ENCODE peak calls at places on chromosomes 13 and 19, in nine cellular contexts. V is tibial artery, O is HFF-Myc, Z is GM12878, L is spleen, S is GM23338, G is ovary, C is cardiac fibroblast, M is mammary epithelial cell. U is an unnamed sample.

GRCh38 chr13:51957377-51958216 is 53.7 kb downstream of the ATP7B start:
- DNase-seq in V (no peak), O (no peak), Z (peak), L (no peak), S (no peak), G (no peak), C (no peak), M (no peak), U (no peak)

GRCh38 chr19:8269724-8270123 is 38.4 kb downstream of the CD320 start:
- DNase-seq in V (no peak), O (no peak), Z (no peak), L (no peak), S (no peak), G (no peak), C (no peak), M (no peak), U (no peak)

GRCh38 chr13:46345400-46345799 is 41.7 kb downstream of the RUBCNL start:
- DNase-seq in V (no peak), O (no peak), Z (no peak), L (no peak), S (no peak), G (no peak), C (no peak), M (no peak), U (no peak)

GRCh38 chr13:48278806-48279205 is 24.7 kb upstream of the RB1 start:
- DNase-seq in V (no peak), O (no peak), Z (no peak), L (no peak), S (no peak), G (no peak), C (no peak), M (no peak), U (no peak)

GRCh38 chr19:58351996-58352755 is 1.1 kb downstream of the A1BG start:
- DNase-seq in V (no peak), O (no peak), Z (no peak), L (no peak), S (no peak), G (no peak), C (no peak), M (no peak), U (no peak)

GRCh38 chr19:1172353-1173159 is 1.5 kb downstream of the SBNO2 start:
- DNase-seq in V (peak), O (no peak), Z (no peak), L (peak), S (no peak), G (peak), C (peak), M (peak), U (no peak)

GRCh38 chr19:2548966-2549365 is 73.0 kb downstream of the GADD45B start:
- DNase-seq in V (no peak), O (no peak), Z (no peak), L (peak), S (no peak), G (no peak), C (no peak), M (no peak), U (no peak)

GRCh38 chr19:10189631-10190425 is 4.9 kb downstream of the DNMT1 start:
- DNase-seq in V (no peak), O (no peak), Z (no peak), L (no peak), S (no peak), G (no peak), C (peak), M (no peak), U (no peak)

GRCh38 chr13:23378009-23378632 is 55.4 kb downstream of the SACS start:
- DNase-seq in V (peak), O (peak), Z (peak), L (no peak), S (peak), G (no peak), C (peak), M (peak), U (peak)

GRCh38 chr19:13430790-13431582 is 75.3 kb downstream of the CACNA1A start:
- DNase-seq in V (peak), O (peak), Z (no peak), L (peak), S (peak), G (no peak), C (peak), M (peak), U (peak)

GRCh38 chr13:23436680-23437079 is 3.2 kb upstream of the SACS start:
- DNase-seq in V (no peak), O (no peak), Z (no peak), L (no peak), S (no peak), G (no peak), C (no peak), M (no peak), U (no peak)

GRCh38 chr13:114032121-114032799 is 58.4 kb upstream of the C13orf46 start:
- DNase-seq in V (no peak), O (peak), Z (no peak), L (no peak), S (no peak), G (peak), C (peak), M (no peak), U (no peak)

GRCh38 chr13:86368924-86369323 is 569.7 kb upstream of the SLITRK6 start:
- DNase-seq in V (no peak), O (no peak), Z (no peak), L (no peak), S (no peak), G (no peak), C (no peak), M (no peak), U (no peak)

GRCh38 chr19:1590641-1591397 is 1.8 kb downstream of the MBD3 start:
- DNase-seq in V (no peak), O (no peak), Z (no peak), L (no peak), S (peak), G (no peak), C (peak), M (no peak), U (no peak)

GRCh38 chr19:16085115-16085514 is 8.8 kb downstream of the TPM4 start:
- DNase-seq in V (no peak), O (no peak), Z (no peak), L (no peak), S (no peak), G (no peak), C (no peak), M (peak), U (no peak)

GRCh38 chr19:16141043-16141442 is 2.4 kb upstream of the HSH2D start:
- DNase-seq in V (no peak), O (no peak), Z (peak), L (peak), S (no peak), G (no peak), C (no peak), M (no peak), U (no peak)

GRCh38 chr13:44292545-44292944 is 81.1 kb upstream of the SERP2 start:
- DNase-seq in V (no peak), O (no peak), Z (no peak), L (no peak), S (no peak), G (no peak), C (no peak), M (no peak), U (no peak)

GRCh38 chr13:41500501-41500900 is 43.2 kb downstream of the RGCC start:
- DNase-seq in V (no peak), O (no peak), Z (no peak), L (no peak), S (no peak), G (no peak), C (peak), M (peak), U (no peak)

GRCh38 chr13:105773887-105774538 is 761.4 kb downstream of the EFNB2 start:
- DNase-seq in V (no peak), O (no peak), Z (no peak), L (no peak), S (no peak), G (no peak), C (peak), M (no peak), U (no peak)

GRCh38 chr13:114132419-114133121 is at the start of gene RASA3:
- DNase-seq in V (peak), O (no peak), Z (no peak), L (peak), S (peak), G (peak), C (peak), M (peak), U (no peak)

GRCh38 chr13:93765056-93765455 is 538.4 kb downstream of the GPC6 start:
- DNase-seq in V (no peak), O (no peak), Z (no peak), L (no peak), S (no peak), G (no peak), C (no peak), M (no peak), U (no peak)

GRCh38 chr13:49421391-49421790 is 22.5 kb downstream of the CAB39L start:
- DNase-seq in V (no peak), O (no peak), Z (peak), L (no peak), S (peak), G (no peak), C (no peak), M (peak), U (no peak)

GRCh38 chr13:45393941-45394570 is 24.1 kb downstream of the SLC25A30 start:
- DNase-seq in V (no peak), O (no peak), Z (no peak), L (no peak), S (peak), G (no peak), C (peak), M (peak), U (no peak)

GRCh38 chr13:79043208-79043607 is 362.8 kb downstream of the RBM26 start:
- DNase-seq in V (no peak), O (no peak), Z (no peak), L (no peak), S (no peak), G (no peak), C (no peak), M (no peak), U (no peak)

GRCh38 chr13:62643007-62643483 is 1227.4 kb upstream of the PCDH20 start:
- DNase-seq in V (no peak), O (no peak), Z (peak), L (no peak), S (no peak), G (no peak), C (peak), M (peak), U (no peak)

GRCh38 chr13:32446778-32447465 is 19.0 kb upstream of the N4BP2L1 start:
- DNase-seq in V (no peak), O (no peak), Z (no peak), L (no peak), S (no peak), G (no peak), C (no peak), M (no peak), U (no peak)

GRCh38 chr19:35609881-35610353 is 2.6 kb upstream of the HAUS5 start:
- DNase-seq in V (no peak), O (no peak), Z (peak), L (peak), S (no peak), G (no peak), C (no peak), M (no peak), U (no peak)

GRCh38 chr19:55694656-55695491 is 19.8 kb downstream of the EPN1 start:
- DNase-seq in V (no peak), O (no peak), Z (no peak), L (peak), S (no peak), G (peak), C (no peak), M (no peak), U (no peak)

GRCh38 chr19:54461201-54462071 is 2.1 kb downstream of the LENG9 start:
- DNase-seq in V (no peak), O (no peak), Z (no peak), L (peak), S (no peak), G (peak), C (peak), M (no peak), U (peak)

GRCh38 chr19:6729573-6730152 is 7.7 kb downstream of the GPR108 start:
- DNase-seq in V (no peak), O (no peak), Z (no peak), L (no peak), S (no peak), G (no peak), C (no peak), M (no peak), U (no peak)

GRCh38 chr13:49584771-49585182 is 581 bp downstream of the RCBTB1 start:
- DNase-seq in V (no peak), O (no peak), Z (no peak), L (no peak), S (peak), G (no peak), C (peak), M (no peak), U (no peak)

GRCh38 chr19:54420383-54421168 is 5.3 kb downstream of the TTYH1 start:
- DNase-seq in V (no peak), O (no peak), Z (no peak), L (no peak), S (peak), G (peak), C (no peak), M (no peak), U (no peak)

GRCh38 chr19:54928299-54928698 is 19.0 kb downstream of the NLRP7 start:
- DNase-seq in V (no peak), O (no peak), Z (no peak), L (no peak), S (peak), G (no peak), C (peak), M (no peak), U (no peak)

GRCh38 chr19:31674503-31675186 is 325.4 kb upstream of the TSHZ3 start:
- DNase-seq in V (no peak), O (no peak), Z (no peak), L (no peak), S (no peak), G (no peak), C (peak), M (peak), U (no peak)

GRCh38 chr13:53783466-53783865 is 754.9 kb downstream of the OLFM4 start:
- DNase-seq in V (no peak), O (no peak), Z (no peak), L (peak), S (no peak), G (no peak), C (no peak), M (no peak), U (no peak)

GRCh38 chr13:43864921-43865320 is 14.6 kb downstream of the CCDC122 start:
- DNase-seq in V (no peak), O (no peak), Z (no peak), L (no peak), S (no peak), G (no peak), C (no peak), M (peak), U (no peak)

GRCh38 chr19:50944795-50945194 is 8.0 kb downstream of the KLK5 start:
- DNase-seq in V (no peak), O (no peak), Z (no peak), L (no peak), S (no peak), G (no peak), C (no peak), M (no peak), U (no peak)
- H3K4me3 ChIP-seq in V (no peak), O (no peak), Z (no peak), L (no peak), S (no peak), G (no peak), C (no peak), M (no peak), U (no peak)

GRCh38 chr19:30180691-30181090 is 191.5 kb upstream of the ZNF536 start:
- DNase-seq in V (no peak), O (no peak), Z (no peak), L (no peak), S (no peak), G (no peak), C (no peak), M (no peak), U (no peak)

GRCh38 chr19:30178721-30179402 is 193.3 kb upstream of the ZNF536 start:
- DNase-seq in V (no peak), O (no peak), Z (no peak), L (no peak), S (peak), G (no peak), C (no peak), M (no peak), U (no peak)

DNA sequence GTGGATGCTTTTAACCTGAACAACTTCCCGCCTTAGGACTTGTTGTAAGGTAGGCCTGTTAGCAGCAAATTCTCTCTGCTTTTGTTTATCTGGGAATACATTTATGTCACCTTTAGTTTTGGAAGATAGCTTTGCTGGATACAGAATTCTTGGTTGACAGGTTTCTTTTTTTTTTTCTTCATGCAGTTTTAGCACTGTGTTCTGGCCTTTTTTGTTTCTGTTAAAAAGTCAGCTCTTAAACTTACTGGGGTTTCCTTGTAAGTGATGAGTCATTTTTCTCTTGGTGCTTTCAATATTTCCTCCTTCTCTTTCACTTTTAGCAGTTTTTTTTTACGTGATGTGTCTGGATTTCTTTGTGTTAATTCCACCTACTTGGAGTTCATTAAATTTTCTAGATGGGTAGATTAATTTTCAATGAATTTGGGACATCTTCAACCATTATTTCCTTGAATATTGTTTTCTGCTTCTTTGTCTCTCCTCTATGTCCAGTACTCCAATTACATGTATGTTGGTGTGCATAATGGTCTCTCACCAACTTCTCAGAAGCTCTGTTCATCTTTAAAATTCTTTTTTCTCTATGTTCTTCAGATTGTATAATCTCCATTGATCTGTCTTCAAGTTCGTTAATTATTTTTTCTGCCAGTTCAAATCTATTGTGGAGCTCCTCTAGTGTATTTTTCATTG is 188.2 kb upstream of the ZNF536 start:
- DNase-seq in V (no peak), O (no peak), Z (no peak), L (no peak), S (no peak), G (no peak), C (no peak), M (no peak), U (no peak)
- TF ChIP-seq CTCF in V (no peak), O (no peak), Z (no peak), L (no peak), S (no peak), G (no peak), C (no peak), M (no peak), U (no peak)

GRCh38 chr19:3604987-3605343 is 1.7 kb downstream of the TBXA2R start:
- DNase-seq in V (no peak), O (no peak), Z (peak), L (peak), S (no peak), G (no peak), C (no peak), M (no peak), U (no peak)
- H3K4me3 ChIP-seq in V (peak), O (no peak), Z (no peak), L (peak), S (no peak), G (no peak), C (no peak), M (no peak), U (no peak)

GRCh38 chr19:45477713-45478453 is 10.1 kb downstream of the FOSB start:
- DNase-seq in V (no peak), O (no peak), Z (no peak), L (no peak), S (no peak), G (no peak), C (no peak), M (no peak), U (no peak)
- TF ChIP-seq CTCF in V (no peak), O (no peak), Z (no peak), L (no peak), S (no peak), G (no peak), C (no peak), M (no peak), U (no peak)

GRCh38 chr13:39297664-39298171 is 259.5 kb downstream of the NHLRC3 start:
- DNase-seq in V (no peak), O (no peak), Z (no peak), L (no peak), S (no peak), G (no peak), C (peak), M (no peak), U (no peak)
- H3K4me3 ChIP-seq in V (no peak), O (no peak), Z (no peak), L (no peak), S (no peak), G (no peak), C (no peak), M (no peak), U (no peak)